ENCODE peak calls at places on chromosomes 16 and 17, in four cellular contexts. M, Y, W and G are unnamed samples.

GRCh38 chr16:61871837-61872777 is 164.1 kb downstream of the CDH8 start:
- DNase-seq in W (no peak), M (no peak), Y (no peak), G (no peak)

GRCh38 chr17:21512307-21513011 is 136.3 kb downstream of the KCNJ12 start:
- DNase-seq in M (no peak), Y (peak), W (no peak), G (no peak)

GRCh38 chr16:31429314-31429713 is 1.2 kb upstream of the COX6A2 start:
- DNase-seq in W (no peak), Y (no peak), M (no peak), G (no peak)

GRCh38 chr16:57379579-57379978 is 7.3 kb downstream of the CX3CL1 start:
- DNase-seq in Y (no peak), M (no peak), W (no peak), G (no peak)

GRCh38 chr17:68704897-68705296 is 103.7 kb upstream of the FAM20A start:
- DNase-seq in W (no peak), Y (no peak), M (no peak), G (no peak)

GRCh38 chr16:14286381-14287230 is 215.5 kb downstream of the MRTFB start:
- DNase-seq in Y (no peak), M (no peak), W (no peak), G (no peak)

GRCh38 chr17:74089869-74090464 is 113.5 kb upstream of the RPL38 start:
- DNase-seq in W (peak), M (peak), Y (peak), G (peak)

GRCh38 chr16:80611171-80611929 is 70.6 kb downstream of the DYNLRB2 start:
- DNase-seq in Y (no peak), M (no peak), W (no peak), G (no peak)

DNA sequence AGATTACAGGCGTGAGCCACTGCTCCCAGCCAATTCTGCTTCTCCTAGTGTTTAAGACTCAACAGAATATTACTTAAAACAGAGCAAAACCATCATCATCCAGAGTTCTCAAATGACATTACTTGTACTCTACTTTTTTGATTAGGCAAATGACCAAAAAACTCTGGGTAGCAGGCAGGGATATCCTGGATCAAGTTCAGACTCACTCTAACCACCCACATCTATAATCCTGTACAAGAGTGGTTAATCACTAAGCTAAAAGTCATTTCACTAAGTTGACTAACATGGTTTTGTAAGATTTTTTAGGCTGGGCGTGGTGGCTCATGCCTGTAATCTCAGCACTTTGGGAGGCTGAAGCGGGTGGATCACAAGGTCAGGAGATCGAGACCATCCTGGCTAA is 6.8 kb downstream of the NAE1 start:
- DNase-seq in M (no peak), W (no peak), Y (no peak), G (no peak)
- TF ChIP-seq POLR2AphosphoS2 in M (no peak), W (no peak), Y (no peak), G (no peak)

GRCh38 chr17:57369509-57369945 is 113.2 kb downstream of the MSI2 start:
- DNase-seq in M (no peak), W (peak), Y (no peak), G (no peak)

GRCh38 chr17:57370583-57370982 is 114.3 kb downstream of the MSI2 start:
- DNase-seq in W (no peak), M (no peak), Y (peak), G (no peak)

GRCh38 chr17:57368637-57369336 is 112.5 kb downstream of the MSI2 start:
- DNase-seq in W (peak), M (no peak), Y (no peak), G (no peak)

GRCh38 chr17:57372156-57372555 is 115.8 kb downstream of the MSI2 start:
- DNase-seq in W (peak), Y (peak), M (no peak), G (no peak)

GRCh38 chr17:57370051-57370581 is 113.8 kb downstream of the MSI2 start:
- DNase-seq in Y (peak), M (no peak), W (peak), G (peak)
- TF ChIP-seq POLR2AphosphoS2 in Y (no peak), M (no peak), W (no peak), G (no peak)

GRCh38 chr17:67027031-67027628 is 17.2 kb upstream of the CACNG1 start:
- DNase-seq in Y (no peak), W (no peak), M (no peak), G (no peak)
- TF ChIP-seq POLR2AphosphoS2 in Y (no peak), W (no peak), M (no peak), G (no peak)

GRCh38 chr16:21950782-21951521 is 2.2 kb upstream of the UQCRC2 start:
- DNase-seq in Y (peak), W (peak), M (no peak), G (peak)
- TF ChIP-seq POLR2AphosphoS2 in Y (no peak), W (no peak), M (no peak), G (no peak)

GRCh38 chr17:10046786-10047609 is 141.9 kb upstream of the RCVRN start:
- DNase-seq in W (no peak), M (peak), Y (no peak), G (no peak)
- TF ChIP-seq POLR2AphosphoS2 in W (no peak), M (no peak), Y (no peak), G (no peak)

DNA sequence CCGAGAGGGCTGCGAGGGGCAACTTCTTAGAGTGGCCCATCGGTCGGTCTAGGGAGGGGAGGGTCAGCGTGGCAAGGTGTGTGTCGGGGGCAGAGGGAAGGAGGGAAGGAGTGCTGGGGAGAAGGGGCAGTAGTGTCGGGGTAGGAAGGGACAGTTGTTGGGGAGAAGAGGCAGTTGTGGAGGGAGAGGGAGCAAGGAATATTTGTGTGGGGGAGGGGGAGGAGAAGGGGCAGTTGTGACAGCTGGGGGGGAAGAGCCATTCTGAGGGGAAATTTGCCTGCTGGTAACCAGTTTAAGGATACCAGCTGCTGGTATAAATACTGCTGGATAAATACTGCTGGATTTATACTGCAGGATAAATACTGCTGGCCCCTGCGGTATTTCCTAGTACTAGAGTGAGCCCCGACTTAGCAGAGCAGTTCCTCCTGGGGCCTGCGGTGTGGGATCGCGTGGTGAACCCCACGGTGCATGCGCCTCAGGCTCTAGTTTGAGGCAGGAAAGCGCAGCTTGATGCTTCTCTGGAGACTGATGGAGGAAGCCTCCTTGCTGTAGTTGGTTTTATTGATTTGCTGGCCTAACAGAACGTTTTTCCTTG is 309 bp downstream of the DNAH2 start:
- DNase-seq in W (no peak), Y (peak), M (no peak), G (no peak)
- TF ChIP-seq POLR2AphosphoS2 in W (no peak), Y (no peak), M (no peak), G (no peak)

GRCh38 chr17:1571362-1571746 is 8.8 kb upstream of the PITPNA start:
- DNase-seq in M (no peak), W (no peak), Y (no peak), G (no peak)
- TF ChIP-seq POLR2AphosphoS2 in M (no peak), W (no peak), Y (no peak), G (no peak)

DNA sequence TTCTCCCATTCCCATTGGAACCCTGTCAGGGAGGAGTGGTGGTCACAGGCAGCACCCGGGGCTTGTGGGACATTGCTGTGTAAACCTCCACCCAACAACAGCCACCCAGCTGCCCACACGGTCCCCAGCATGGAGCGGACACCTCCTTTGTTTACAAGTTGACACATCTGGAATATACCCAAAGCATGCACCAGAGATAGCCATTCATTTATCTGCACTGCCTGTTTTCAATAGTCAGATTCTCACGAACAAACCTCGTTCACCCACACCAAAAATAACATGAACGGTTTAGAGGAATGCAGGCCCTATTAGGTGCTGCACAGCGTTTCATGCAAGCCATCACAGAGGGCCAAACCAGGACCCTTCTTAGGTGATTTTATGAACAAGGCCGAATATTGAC is 244.8 kb downstream of the FOXL1 start:
- DNase-seq in W (no peak), M (no peak), Y (no peak), G (no peak)
- TF ChIP-seq POLR2AphosphoS2 in W (no peak), M (no peak), Y (no peak), G (no peak)

GRCh38 chr16:66858740-66859396 is 14.7 kb downstream of the CA7 start:
- DNase-seq in W (no peak), Y (peak), M (no peak), G (peak)
- TF ChIP-seq POLR2AphosphoS2 in W (no peak), Y (no peak), M (no peak), G (no peak)

GRCh38 chr17:40487371-40488020 is 13.9 kb downstream of the TNS4 start:
- DNase-seq in Y (no peak), W (no peak), M (no peak), G (no peak)
- TF ChIP-seq POLR2AphosphoS2 in Y (peak), W (no peak), M (no peak), G (no peak)